ENCODE peak calls at places on chromosome 4, in seven cellular contexts. M is stomach, H is testis, O is IMR-90, X is H1, L is heart left ventricle, F is transverse colon. W is an unnamed sample.

GRCh38 chr4:110678517-110678916 is 55.6 kb upstream of the PITX2 start:
- DNase-seq in H (no peak), X (no peak), M (no peak), F (no peak), L (no peak), O (no peak), W (no peak)

GRCh38 chr4:15153662-15154061 is 151.4 kb downstream of the CPEB2 start:
- DNase-seq in L (no peak), M (no peak), H (no peak), F (no peak), X (no peak), O (peak), W (no peak)

GRCh38 chr4:40212674-40213504 is 16.1 kb downstream of the RHOH start:
- DNase-seq in F (no peak), L (no peak), M (no peak), H (no peak), O (peak), X (no peak), W (no peak)

GRCh38 chr4:175927121-175927520 is 115.1 kb upstream of the GPM6A start:
- DNase-seq in O (no peak), H (no peak), F (no peak), M (no peak), L (no peak), X (no peak), W (no peak)

GRCh38 chr4:152189451-152190179 is 346.3 kb downstream of the FBXW7 start:
- DNase-seq in H (no peak), O (no peak), L (no peak), X (no peak), M (no peak), F (no peak), W (no peak)

GRCh38 chr4:184805462-184806245 is 20.1 kb downstream of the ACSL1 start:
- DNase-seq in F (peak), O (no peak), H (no peak), L (peak), X (no peak), M (peak), W (no peak)

GRCh38 chr4:137032242-137032641 is 500.1 kb downstream of the PCDH18 start:
- DNase-seq in L (no peak), X (no peak), F (no peak), O (no peak), M (no peak), H (no peak), W (no peak)

GRCh38 chr4:89301003-89301402 is 6.6 kb downstream of the GPRIN3 start:
- DNase-seq in X (no peak), F (no peak), O (no peak), L (no peak), M (no peak), H (no peak), W (no peak)

GRCh38 chr4:112509243-112510190 is 6.5 kb downstream of the NEUROG2 start:
- DNase-seq in M (no peak), H (no peak), F (no peak), L (no peak), X (no peak), O (peak), W (no peak)

GRCh38 chr4:152052431-152053057 is 291.7 kb upstream of the GATB start:
- DNase-seq in L (no peak), H (no peak), M (no peak), F (no peak), X (no peak), O (peak), W (no peak)

GRCh38 chr4:38169524-38169923 is 209.3 kb downstream of the PTTG2 start:
- DNase-seq in O (peak), F (no peak), H (no peak), M (no peak), X (no peak), L (no peak), W (no peak)

GRCh38 chr4:143207555-143207954 is 22.8 kb downstream of the USP38 start:
- DNase-seq in O (peak), H (no peak), M (no peak), F (no peak), X (no peak), L (no peak), W (no peak)

GRCh38 chr4:147799986-147800555 is 68.2 kb downstream of the ARHGAP10 start:
- DNase-seq in X (no peak), H (no peak), M (no peak), F (no peak), O (no peak), L (no peak), W (no peak)

GRCh38 chr4:73948990-73949706 is 32.7 kb downstream of the PF4 start:
- DNase-seq in M (no peak), O (no peak), L (no peak), F (no peak), X (no peak), H (no peak), W (no peak)

GRCh38 chr4:165207016-165207430 is 338 bp upstream of the KLHL2 start:
- DNase-seq in F (peak), H (peak), X (no peak), M (no peak), L (no peak), O (peak), W (no peak)

GRCh38 chr4:102564399-102564921 is 63.3 kb downstream of the NFKB1 start:
- DNase-seq in M (no peak), L (no peak), F (no peak), O (peak), H (no peak), X (no peak), W (no peak)

GRCh38 chr4:33073811-33074210 is 2353.6 kb downstream of the PCDH7 start:
- DNase-seq in H (no peak), M (no peak), X (no peak), L (no peak), O (peak), F (no peak), W (no peak)

GRCh38 chr4:162475221-162475620 is 311.4 kb upstream of the FSTL5 start:
- DNase-seq in X (no peak), F (no peak), M (no peak), H (no peak), O (no peak), L (no peak), W (no peak)

GRCh38 chr4:8829584-8829983 is 42.1 kb downstream of the HMX1 start:
- DNase-seq in F (no peak), H (peak), L (no peak), M (no peak), O (no peak), X (no peak), W (no peak)

DNA sequence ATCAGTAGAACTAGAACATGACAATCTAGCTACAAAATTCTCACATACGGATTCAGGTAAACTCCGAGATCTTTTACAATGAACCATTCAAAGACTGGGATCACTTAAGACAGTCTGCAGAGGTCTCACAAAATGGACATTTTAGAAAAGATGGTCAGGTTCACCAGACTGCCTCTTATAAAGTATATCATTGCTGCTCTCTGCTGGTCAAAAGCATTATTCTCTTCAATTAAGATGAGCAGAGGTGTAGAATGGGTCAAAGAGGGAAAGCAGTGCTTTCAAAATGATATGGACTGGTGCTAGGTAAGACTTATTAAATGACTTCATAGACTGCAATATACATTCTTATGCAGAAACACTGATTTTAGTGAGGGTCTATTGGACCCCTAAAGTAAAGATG is 434.7 kb downstream of the PACRGL start:
- DNase-seq in X (no peak), H (no peak), O (no peak), M (no peak), F (no peak), L (no peak), W (no peak)
- TF ChIP-seq CTCF in X (peak), H (no peak), O (no peak), M (no peak), F (peak), L (no peak), W (no peak)

GRCh38 chr4:169070895-169071218 is 60.8 kb upstream of the CBR4 start:
- DNase-seq in F (peak), M (peak), X (no peak), L (no peak), O (no peak), H (no peak), W (no peak)
- TF ChIP-seq POLR2A in F (no peak), M (no peak), X (no peak), L (no peak), O (no peak), H (no peak), W (no peak)

DNA sequence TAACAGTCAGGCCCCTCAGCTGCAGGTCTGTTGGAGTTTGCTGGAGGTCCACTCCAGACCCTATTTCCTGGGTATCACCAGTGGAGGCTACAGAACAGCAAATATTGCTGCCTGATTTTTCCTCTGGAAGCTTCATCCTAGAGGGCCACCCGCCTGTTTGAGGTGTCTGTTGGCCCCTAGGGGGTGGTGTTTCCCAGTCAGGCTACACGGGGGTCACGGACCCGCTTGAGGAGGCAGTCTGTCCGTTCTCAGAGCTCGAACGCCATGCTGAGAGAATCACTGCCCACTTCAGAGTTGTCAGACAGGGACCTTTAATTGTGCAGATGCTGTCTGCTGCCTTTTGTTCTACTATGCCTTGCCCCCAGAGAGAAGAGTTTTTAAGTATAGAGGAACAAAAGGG is 160.8 kb downstream of the DKK2 start:
- DNase-seq in F (no peak), O (no peak), H (no peak), M (no peak), L (no peak), X (no peak), W (no peak)
- TF ChIP-seq CTCF in F (no peak), O (no peak), H (no peak), M (no peak), L (no peak), X (peak), W (no peak)

DNA sequence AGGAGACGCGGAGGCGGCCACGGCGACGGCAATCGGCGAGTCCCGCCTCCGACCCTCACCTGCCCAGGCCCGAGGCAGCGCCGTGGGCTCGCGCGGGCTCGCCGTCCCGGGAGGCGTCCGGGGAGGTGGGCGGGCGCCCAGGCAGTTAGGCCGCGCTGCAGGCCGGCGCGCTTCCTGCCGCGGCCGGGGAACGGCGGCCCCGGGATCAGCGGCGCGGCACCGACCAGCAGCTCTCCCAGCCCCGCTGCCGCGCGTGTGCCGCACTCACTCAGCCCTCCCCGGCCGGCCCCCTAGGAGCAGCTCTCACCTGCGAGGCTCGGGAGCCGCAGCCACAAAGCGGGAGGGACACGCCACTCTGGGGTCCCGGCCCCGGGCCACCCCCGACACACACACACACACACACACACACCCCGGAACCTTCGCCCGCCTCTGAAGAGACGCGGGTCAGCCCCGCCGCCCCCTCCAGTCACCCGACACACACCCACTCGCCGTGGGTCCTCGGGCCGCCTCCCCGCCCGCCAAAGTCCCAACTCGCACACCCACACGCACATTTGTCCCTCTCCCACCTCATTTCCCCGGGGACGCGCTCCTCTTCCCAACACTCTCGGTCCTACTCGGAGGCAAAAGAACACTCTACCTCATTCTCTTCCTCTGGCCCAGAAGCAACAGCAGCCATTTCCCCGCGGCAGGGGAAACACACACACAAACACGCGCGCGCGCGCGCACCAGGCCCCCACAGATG is at the start of gene CNOT6L:
- DNase-seq in H (peak), F (peak), M (peak), X (no peak), L (peak), O (peak), W (peak)
- TF ChIP-seq POLR2A in H (no peak), F (peak), M (no peak), X (no peak), L (no peak), O (no peak), W (no peak)

GRCh38 chr4:77154074-77154473 is 2.9 kb upstream of the CCNG2 start:
- DNase-seq in X (no peak), L (no peak), M (no peak), H (no peak), O (no peak), F (no peak), W (no peak)

GRCh38 chr4:77149789-77150188 is 7.2 kb upstream of the CCNG2 start:
- DNase-seq in O (no peak), L (no peak), M (no peak), X (no peak), F (no peak), H (no peak), W (no peak)

GRCh38 chr4:77153016-77153415 is 4.0 kb upstream of the CCNG2 start:
- DNase-seq in X (no peak), H (no peak), L (no peak), M (no peak), O (no peak), F (no peak), W (no peak)

GRCh38 chr4:77152421-77152820 is 4.6 kb upstream of the CCNG2 start:
- DNase-seq in M (no peak), X (no peak), H (no peak), F (no peak), O (peak), L (no peak), W (no peak)

DNA sequence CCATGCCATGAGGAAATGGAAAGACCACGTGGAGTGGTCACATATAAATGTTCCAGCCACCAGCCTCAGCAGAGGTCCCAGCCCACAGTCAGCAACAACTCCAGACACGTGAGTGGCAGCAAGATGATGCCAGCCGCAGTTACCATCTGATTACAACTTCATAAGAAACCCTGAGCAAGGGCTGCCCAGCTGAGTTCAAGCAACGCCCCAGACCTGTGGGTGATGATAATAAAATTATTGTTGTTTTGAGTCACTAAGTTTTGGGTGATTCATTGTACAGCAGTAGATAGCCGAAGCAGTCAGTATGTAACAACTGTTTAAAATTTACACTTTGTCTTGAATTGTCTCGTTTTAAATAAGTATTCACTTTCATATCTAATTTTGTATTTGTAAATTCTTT is 5.8 kb upstream of the CCNG2 start:
- DNase-seq in M (no peak), X (no peak), L (no peak), H (no peak), F (no peak), O (no peak), W (no peak)
- TF ChIP-seq CTCF in M (no peak), X (no peak), L (no peak), H (no peak), F (no peak), O (no peak), W (no peak)

DNA sequence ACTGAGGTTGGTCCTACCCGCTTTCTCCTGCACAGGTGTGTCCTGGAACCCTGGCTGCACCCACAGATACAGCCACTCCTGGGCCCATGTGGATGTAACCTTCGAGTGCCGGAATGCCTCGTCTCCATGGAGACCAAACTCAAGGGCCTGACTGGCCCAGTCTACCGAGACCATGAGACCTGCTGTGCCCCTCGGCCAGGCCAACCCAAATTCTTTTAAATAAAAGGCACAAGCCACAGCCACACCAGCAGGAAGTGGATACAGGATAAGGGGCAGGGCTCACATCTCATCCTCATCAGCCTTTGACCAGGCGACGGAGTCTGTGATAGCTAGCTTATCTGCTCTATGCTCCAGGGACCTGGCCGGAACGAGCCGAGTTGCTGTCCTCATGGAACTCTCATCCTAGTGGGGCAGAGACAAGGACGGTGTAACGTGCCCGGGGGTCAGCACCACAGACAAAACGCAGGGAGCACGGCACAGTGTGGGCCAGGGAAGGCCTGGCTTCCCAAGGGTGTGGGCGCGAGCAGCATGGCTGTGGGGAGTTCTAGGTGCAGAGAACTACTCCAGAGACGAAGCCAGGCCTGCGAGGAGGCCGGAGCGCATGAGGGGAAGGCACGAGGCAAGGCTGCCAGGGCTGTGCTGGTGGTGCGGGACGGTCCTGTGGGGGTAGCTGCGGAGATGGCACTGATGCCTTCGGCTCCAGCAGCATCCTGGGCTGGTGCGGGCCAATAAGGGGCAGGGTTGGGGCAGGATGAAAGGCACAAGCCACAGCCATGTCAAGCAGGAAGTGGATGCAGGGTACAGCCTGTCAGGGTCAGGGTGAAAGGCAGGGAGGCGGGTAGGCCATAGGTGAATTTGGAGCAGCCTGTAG is 22.7 kb downstream of the NOP14 start:
- DNase-seq in F (peak), H (peak), X (no peak), M (no peak), L (no peak), O (no peak), W (no peak)
- TF ChIP-seq POLR2A in F (no peak), H (no peak), X (no peak), M (no peak), L (no peak), O (no peak), W (no peak)

GRCh38 chr4:87216469-87216868 is 3.9 kb downstream of the KLHL8 start:
- DNase-seq in F (no peak), H (no peak), O (no peak), X (no peak), L (no peak), M (no peak), W (no peak)

GRCh38 chr4:87220094-87220831 is at the start of gene KLHL8:
- DNase-seq in O (peak), H (peak), M (peak), X (peak), L (peak), F (peak), W (peak)

GRCh38 chr4:87224036-87224923 is 3.9 kb upstream of the KLHL8 start:
- DNase-seq in F (no peak), O (no peak), L (no peak), M (no peak), H (no peak), X (no peak), W (no peak)

GRCh38 chr4:87219648-87220093 is 747 bp downstream of the KLHL8 start:
- DNase-seq in M (peak), F (peak), X (no peak), L (peak), O (peak), H (peak), W (peak)
- TF ChIP-seq CTCF in M (no peak), F (peak), X (peak), L (peak), O (peak), H (no peak), W (no peak)

W was measured in uterus.